ENCODE peak calls at places on chromosomes 12 and 14, in four cellular contexts. V, H, C and J are unnamed samples.

GRCh38 chr12:29782821-29783772 is 645 bp downstream of the TMTC1 start:
- DNase-seq in V (peak; percentile 28), H (no peak), C (peak; percentile 35), J (no peak)

GRCh38 chr14:92160619-92161018 is 38.9 kb downstream of the CPSF2 start:
- DNase-seq in V (no peak), H (no peak), C (no peak), J (no peak)

GRCh38 chr12:56410768-56411167 is 38.5 kb downstream of the TIMELESS start:
- DNase-seq in V (no peak), H (no peak), C (no peak), J (no peak)

GRCh38 chr12:55827806-55828205 is 1.6 kb downstream of the DNAJC14 start:
- DNase-seq in V (no peak), H (no peak), C (no peak), J (no peak)

GRCh38 chr14:106372870-106373657 is 846.7 kb downstream of the TMEM121 start:
- DNase-seq in V (peak; percentile 73), H (peak; percentile 72), C (peak; percentile 49), J (peak; percentile 68)

GRCh38 chr12:113470871-113471618 is 626 bp downstream of the LHX5 start:
- DNase-seq in V (no peak), H (no peak), C (no peak), J (no peak)

GRCh38 chr12:93818488-93819047 is 141.4 kb downstream of the CRADD start:
- DNase-seq in V (no peak), H (no peak), C (no peak), J (no peak)

GRCh38 chr12:42017036-42017435 is 127.6 kb downstream of the GXYLT1 start:
- DNase-seq in V (no peak), H (no peak), C (no peak), J (no peak)

GRCh38 chr12:106790020-106790419 is 15.5 kb downstream of the RIC8B start:
- DNase-seq in V (no peak), H (no peak), C (no peak), J (no peak)

GRCh38 chr14:94382099-94382498 is 6.3 kb downstream of the SERPINA1 start:
- DNase-seq in V (no peak), H (no peak), C (no peak), J (no peak)

GRCh38 chr12:132834181-132834711 is 5.6 kb upstream of the GOLGA3 start:
- DNase-seq in V (no peak), H (no peak), C (no peak), J (no peak)

GRCh38 chr12:77382096-77382742 is 316.9 kb upstream of the E2F7 start:
- DNase-seq in V (no peak), H (no peak), C (no peak), J (no peak)

GRCh38 chr14:74064883-74065282 is 19.4 kb downstream of the ALDH6A1 start:
- DNase-seq in V (no peak), H (no peak), C (no peak), J (no peak)

GRCh38 chr12:93029091-93029490 is 100.0 kb upstream of the EEA1 start:
- DNase-seq in V (no peak), H (no peak), C (no peak), J (no peak)

GRCh38 chr12:116863275-116863767 is 17.9 kb downstream of the HRK start:
- DNase-seq in V (no peak), H (peak; percentile 49), C (no peak), J (no peak)

GRCh38 chr12:105672171-105672570 is 341.7 kb downstream of the C12orf75 start:
- DNase-seq in V (no peak), H (no peak), C (no peak), J (no peak)

GRCh38 chr12:5977556-5977955 is 32.5 kb upstream of the ANO2 start:
- DNase-seq in V (no peak), H (no peak), C (no peak), J (no peak)

GRCh38 chr12:16048511-16048910 is 137.4 kb downstream of the DERA start:
- DNase-seq in V (no peak), H (no peak), C (no peak), J (no peak)

GRCh38 chr12:81896771-81897170 is 137.6 kb upstream of the PPFIA2 start:
- DNase-seq in V (no peak), H (no peak), C (no peak), J (no peak)

GRCh38 chr14:60653388-60653690 is 4.1 kb upstream of the SIX1 start:
- DNase-seq in V (no peak), H (no peak), C (no peak), J (no peak)

GRCh38 chr14:60490270-60490669 is 4.4 kb upstream of the C14orf39 start:
- DNase-seq in V (no peak), H (no peak), C (no peak), J (no peak)

GRCh38 chr14:51443195-51444018 is 203.4 kb downstream of the TMX1 start:
- DNase-seq in V (no peak), H (no peak), C (no peak), J (no peak)

GRCh38 chr14:29709490-29709889 is 218.2 kb downstream of the PRKD1 start:
- DNase-seq in V (no peak), H (no peak), C (no peak), J (no peak)

GRCh38 chr12:114935658-114936057 is 251.7 kb upstream of the TBX3 start:
- DNase-seq in V (no peak), H (no peak), C (no peak), J (no peak)
- TF ChIP-seq CTCF in V (no peak), H (peak; percentile 24), C (no peak), J (no peak)

GRCh38 chr12:31363826-31364225 is 37.9 kb upstream of the SINHCAF start:
- DNase-seq in V (no peak), H (no peak), C (no peak), J (no peak)

GRCh38 chr12:31362115-31362758 is 36.3 kb upstream of the SINHCAF start:
- DNase-seq in V (no peak), H (peak; percentile 58), C (no peak), J (peak; percentile 17)

GRCh38 chr12:31361730-31362114 is 35.8 kb upstream of the SINHCAF start:
- DNase-seq in V (no peak), H (no peak), C (no peak), J (no peak)

GRCh38 chr12:31363416-31363809 is 37.5 kb upstream of the SINHCAF start:
- DNase-seq in V (no peak), H (no peak), C (no peak), J (no peak)

DNA sequence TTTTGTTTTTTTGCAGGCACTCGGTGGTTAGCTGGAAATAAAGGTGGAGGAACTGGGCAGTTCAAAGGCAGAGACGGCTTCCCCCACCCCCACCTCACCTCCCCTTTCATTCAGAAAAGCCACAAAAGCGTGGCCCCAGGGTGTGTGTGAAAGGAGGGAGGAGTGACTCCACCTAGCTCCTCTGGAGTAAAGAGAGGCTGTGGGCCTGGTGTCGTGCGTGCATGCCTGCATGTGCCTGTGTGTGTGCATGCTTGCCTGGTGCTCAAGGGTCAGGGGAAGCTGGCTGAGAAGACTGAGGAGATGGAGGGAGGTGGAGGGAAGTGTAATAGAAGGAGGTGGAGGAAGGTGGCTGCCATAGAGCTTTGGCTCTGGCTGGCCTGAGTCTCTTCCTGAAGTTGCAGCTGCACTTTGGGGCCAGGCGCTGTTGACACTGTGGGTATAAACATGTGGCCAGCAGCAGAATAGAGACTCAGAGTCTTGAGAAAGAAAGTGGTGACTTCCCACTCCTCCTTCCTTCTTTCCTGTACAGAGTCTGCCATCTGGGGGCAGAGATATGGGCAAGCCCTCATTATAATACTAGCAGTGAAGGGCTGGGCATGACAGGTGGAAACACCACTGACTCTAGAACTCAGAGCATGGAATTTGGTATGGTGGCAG is 36.9 kb upstream of the SINHCAF start:
- DNase-seq in V (peak; percentile 50), H (peak; percentile 65), C (no peak), J (peak; percentile 17)
- TF ChIP-seq CTCF in V (no peak), H (no peak), C (no peak), J (no peak)

GRCh38 chr14:75448209-75448608 is 20.4 kb downstream of the JDP2 start:
- DNase-seq in V (no peak), H (no peak), C (no peak), J (no peak)

GRCh38 chr14:75452324-75452723 is 24.5 kb downstream of the JDP2 start:
- DNase-seq in V (no peak), H (no peak), C (no peak), J (no peak)

GRCh38 chr14:75449703-75450102 is 21.9 kb downstream of the JDP2 start:
- DNase-seq in V (no peak), H (no peak), C (no peak), J (no peak)

GRCh38 chr14:75452900-75453816 is 25.3 kb downstream of the JDP2 start:
- DNase-seq in V (no peak), H (peak; percentile 50), C (peak; percentile 75), J (no peak)

GRCh38 chr14:75450381-75451276 is 22.8 kb downstream of the JDP2 start:
- DNase-seq in V (peak; percentile 90), H (peak; percentile 78), C (peak; percentile 53), J (no peak)
- TF ChIP-seq CTCF in V (no peak), H (no peak), C (no peak), J (no peak)

GRCh38 chr12:20646239-20646827 is 48.8 kb upstream of the SLCO1C1 start:
- DNase-seq in V (no peak), H (no peak), C (no peak), J (no peak)
- TF ChIP-seq CTCF in V (no peak), H (peak; percentile 39), C (peak; percentile 27), J (no peak)

DNA sequence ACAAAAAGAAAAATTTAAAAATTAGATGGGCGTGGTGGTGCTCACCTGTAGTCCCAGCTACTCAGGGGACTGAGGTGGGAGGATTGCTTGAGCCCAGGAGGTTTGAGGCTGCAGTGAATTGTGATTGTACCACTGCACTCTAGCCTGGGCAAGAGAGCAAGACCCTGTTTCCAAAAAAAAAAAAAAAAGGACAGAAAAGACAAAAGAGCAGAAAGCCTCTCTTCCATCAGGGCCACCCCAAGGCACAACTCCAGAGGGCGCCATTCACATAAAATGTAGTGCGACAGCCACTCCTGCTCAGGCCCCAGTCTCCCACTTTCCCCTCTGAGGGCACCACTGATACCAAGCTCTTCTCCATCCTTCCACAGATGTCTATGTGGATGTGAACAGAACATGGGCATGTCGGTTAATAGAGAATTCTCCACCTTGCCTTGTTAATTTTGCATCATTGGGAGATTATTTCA is 41.8 kb downstream of the DGLUCY start:
- DNase-seq in V (no peak), H (no peak), C (no peak), J (no peak)
- TF ChIP-seq CTCF in V (no peak), H (no peak), C (no peak), J (no peak)